ENCODE peak calls at places on chromosomes 4 and X, in five cellular contexts. Y is stimulated activated CD8-positive, alpha-beta memory T cell treated with anti-CD3 and anti-CD28 coated beads, Interleukin-15, amount 100 ng/mL, for 1 hour; Q is stimulated activated CD4-positive, alpha-beta T cell treated with anti-CD3 and anti-CD28 coated beads, Interleukin-2, amount 100 ng/mL, for 24 hours; A is ACHN; N is CD8-positive, alpha-beta memory T cell. I is an unnamed sample.

GRCh38 chrX:97011540-97011939 is 127.8 kb downstream of the RPA4 start:
- DNase-seq in A (no peak), Y (no peak), Q (no peak), N (no peak), I (no peak)

GRCh38 chr4:94678896-94679295 is 78.9 kb upstream of the BMPR1B start:
- DNase-seq in N (no peak), Q (no peak), A (no peak), Y (no peak), I (no peak)

GRCh38 chrX:137882960-137883359 is 317.0 kb downstream of the ZIC3 start:
- DNase-seq in A (no peak), Q (no peak), Y (no peak), N (no peak), I (no peak)

GRCh38 chr4:185577592-185577940 is 42.3 kb upstream of the PDLIM3 start:
- DNase-seq in Y (no peak), N (no peak), Q (no peak), A (no peak), I (no peak)

GRCh38 chrX:17563515-17563914 is 173.8 kb upstream of the SCML1 start:
- DNase-seq in Q (no peak), A (peak; percentile 65), N (no peak), Y (no peak), I (no peak)

GRCh38 chrX:26653050-26653449 is 437.1 kb downstream of the MAGEB5 start:
- DNase-seq in N (no peak), A (no peak), Y (no peak), Q (no peak), I (no peak)

GRCh38 chr4:39104255-39104654 is 42.2 kb downstream of the KLHL5 start:
- DNase-seq in A (no peak), N (no peak), Q (no peak), Y (no peak), I (no peak)

GRCh38 chr4:19259920-19260319 is 991.8 kb upstream of the SLIT2 start:
- DNase-seq in Y (no peak), Q (no peak), N (no peak), A (no peak), I (no peak)

GRCh38 chr4:31349907-31350306 is 629.7 kb downstream of the PCDH7 start:
- DNase-seq in Y (no peak), Q (no peak), N (no peak), A (no peak), I (no peak)

GRCh38 chr4:123953556-123953955 is 557.0 kb downstream of the SPRY1 start:
- DNase-seq in N (no peak), Q (no peak), A (no peak), Y (no peak), I (no peak)

GRCh38 chrX:115330498-115331138 is 41.1 kb downstream of the LUZP4 start:
- DNase-seq in N (no peak), Q (no peak), A (peak; percentile 40), Y (no peak), I (no peak)

GRCh38 chrX:40526412-40526811 is 54.4 kb upstream of the ATP6AP2 start:
- DNase-seq in Q (no peak), N (no peak), A (no peak), Y (no peak), I (no peak)

GRCh38 chr4:1381181-1381621 is 25.0 kb downstream of the NKX1-1 start:
- DNase-seq in A (no peak), Q (no peak), N (no peak), Y (no peak), I (no peak)

GRCh38 chrX:153637121-153638040 is 9.6 kb upstream of the DUSP9 start:
- DNase-seq in Y (no peak), N (no peak), A (no peak), Q (no peak), I (no peak)

GRCh38 chr4:78704981-78705757 is 71.0 kb upstream of the BMP2K start:
- DNase-seq in Q (no peak), N (no peak), Y (no peak), A (peak; percentile 21), I (no peak)

GRCh38 chr4:102554988-102555387 is 53.8 kb downstream of the NFKB1 start:
- DNase-seq in Q (no peak), A (no peak), N (no peak), Y (no peak), I (no peak)

GRCh38 chr4:145882594-145882993 is 56.0 kb downstream of the ZNF827 start:
- DNase-seq in N (no peak), Y (no peak), Q (no peak), A (no peak), I (no peak)

GRCh38 chrX:113048896-113049295 is 208.3 kb upstream of the AMOT start:
- DNase-seq in A (no peak), Q (no peak), Y (no peak), N (no peak), I (no peak)

GRCh38 chrX:124274438-124275166 is 57.9 kb upstream of the TEX13D start:
- DNase-seq in N (no peak), A (no peak), Q (no peak), Y (no peak), I (no peak)

GRCh38 chrX:48107717-48108116 is 22.7 kb upstream of the SPACA5B start:
- DNase-seq in A (no peak), N (no peak), Q (no peak), Y (no peak), I (no peak)

GRCh38 chr4:37392540-37393255 is 148.2 kb downstream of the NWD2 start:
- DNase-seq in Y (no peak), A (no peak), N (no peak), Q (no peak), I (no peak)

GRCh38 chrX:44484607-44485146 is 58.0 kb downstream of the FUNDC1 start:
- DNase-seq in Y (no peak), N (no peak), A (no peak), Q (no peak), I (no peak)

GRCh38 chr4:153393397-153393796 is 48.9 kb downstream of the MND1 start:
- DNase-seq in A (peak; percentile 80), N (no peak), Q (no peak), Y (no peak), I (no peak)

GRCh38 chrX:39974228-39974627 is 123.5 kb downstream of the BCOR start:
- DNase-seq in A (no peak), N (no peak), Q (no peak), Y (no peak), I (no peak)

GRCh38 chrX:14352511-14352910 is 176.8 kb upstream of the GLRA2 start:
- DNase-seq in Y (no peak), N (no peak), A (no peak), Q (no peak), I (no peak)

GRCh38 chr4:38166768-38167167 is 206.6 kb downstream of the PTTG2 start:
- DNase-seq in Y (no peak), Q (no peak), N (no peak), A (no peak), I (no peak)

GRCh38 chrX:12223650-12224049 is 85.4 kb downstream of the FRMPD4 start:
- DNase-seq in Q (no peak), N (no peak), Y (no peak), A (no peak), I (no peak)

GRCh38 chr4:146342600-146343192 is 128.4 kb downstream of the REELD1 start:
- DNase-seq in A (peak; percentile 39), N (no peak), Y (no peak), Q (peak; percentile 42), I (no peak)

GRCh38 chr4:145840162-145840768 is 98.4 kb downstream of the ZNF827 start:
- DNase-seq in Y (no peak), N (no peak), Q (no peak), A (peak; percentile 57), I (no peak)

GRCh38 chr4:187598246-187598645 is 397.3 kb upstream of the ZFP42 start:
- DNase-seq in Y (no peak), A (no peak), N (no peak), Q (no peak), I (no peak)

GRCh38 chrX:128728943-128729342 is 676.7 kb upstream of the ACTRT1 start:
- DNase-seq in N (no peak), Y (no peak), Q (no peak), A (no peak), I (no peak)

GRCh38 chr4:132646186-132646585 is 502.9 kb upstream of the PCDH10 start:
- DNase-seq in Q (no peak), Y (no peak), N (no peak), A (no peak), I (no peak)

GRCh38 chr4:101306225-101306624 is 41.1 kb downstream of the PPP3CA start:
- DNase-seq in A (no peak), Q (no peak), Y (no peak), N (no peak), I (no peak)

GRCh38 chr4:113436360-113436759 is 325.2 kb downstream of the CAMK2D start:
- DNase-seq in A (no peak), Y (no peak), N (no peak), Q (no peak), I (no peak)

GRCh38 chrX:138018145-138018799 is 452.3 kb downstream of the ZIC3 start:
- DNase-seq in Q (no peak), Y (no peak), A (no peak), N (no peak), I (no peak)

GRCh38 chr4:189081831-189082230 is 858.8 kb upstream of the FRG1 start:
- DNase-seq in Q (no peak), Y (no peak), A (no peak), N (no peak), I (no peak)

GRCh38 chr4:145643295-145643694 is 24.1 kb downstream of the MMAA start:
- DNase-seq in A (no peak), Q (no peak), Y (no peak), N (no peak), I (no peak)